ENCODE peak calls at places on chromosome 20, in eight cellular contexts. O, V, M, B, L, D, Y and Z are unnamed samples.

GRCh38 chr20:63698739-63699465 is 2.5 kb downstream of the TNFRSF6B start:
- DNase-seq in O (peak), V (peak), M (peak), B (no peak), L (peak), D (no peak), Y (peak), Z (peak)

GRCh38 chr20:61765871-61766654 is 299.6 kb downstream of the TAF4 start:
- DNase-seq in O (no peak), V (no peak), M (no peak), B (no peak), L (no peak), D (no peak), Y (no peak), Z (no peak)

GRCh38 chr20:58867211-58867610 is 14.7 kb downstream of the GNAS start:
- DNase-seq in O (no peak), V (no peak), M (no peak), B (no peak), L (no peak), D (no peak), Y (no peak), Z (peak)

GRCh38 chr20:24639167-24639548 is 169.7 kb downstream of the SYNDIG1 start:
- DNase-seq in O (no peak), V (no peak), M (no peak), B (no peak), L (no peak), D (no peak), Y (no peak), Z (no peak)

GRCh38 chr20:8527998-8528397 is 395.9 kb downstream of the PLCB1 start:
- DNase-seq in O (no peak), V (no peak), M (peak), B (no peak), L (no peak), D (no peak), Y (no peak), Z (peak)

GRCh38 chr20:58647814-58648501 is 3.1 kb upstream of the STX16 start:
- DNase-seq in O (no peak), V (no peak), M (no peak), B (no peak), L (no peak), D (no peak), Y (no peak), Z (peak)

GRCh38 chr20:60214901-60215522 is 256.8 kb downstream of the CDH26 start:
- DNase-seq in O (no peak), V (no peak), M (no peak), B (no peak), L (no peak), D (no peak), Y (no peak), Z (no peak)

GRCh38 chr20:59526242-59527225 is 77.8 kb upstream of the PHACTR3 start:
- DNase-seq in O (no peak), V (no peak), M (no peak), B (no peak), L (no peak), D (no peak), Y (no peak), Z (no peak)

GRCh38 chr20:63957004-63957689 is 931 bp upstream of the UCKL1 start:
- DNase-seq in O (peak), V (no peak), M (no peak), B (peak), L (peak), D (peak), Y (peak), Z (peak)

GRCh38 chr20:21516861-21517565 is 3.1 kb upstream of the NKX2-2 start:
- DNase-seq in O (no peak), V (peak), M (no peak), B (no peak), L (no peak), D (no peak), Y (no peak), Z (no peak)

GRCh38 chr20:25081730-25082497 is at the start of gene VSX1:
- DNase-seq in O (no peak), V (no peak), M (no peak), B (no peak), L (no peak), D (no peak), Y (no peak), Z (no peak)

GRCh38 chr20:63739129-63740069 is at the start of gene SLC2A4RG:
- DNase-seq in O (peak), V (peak), M (no peak), B (peak), L (peak), D (peak), Y (peak), Z (peak)

GRCh38 chr20:54133434-54134427 is 40.1 kb downstream of the CYP24A1 start:
- DNase-seq in O (no peak), V (no peak), M (no peak), B (no peak), L (no peak), D (no peak), Y (peak), Z (no peak)

GRCh38 chr20:22339091-22339881 is 245.1 kb downstream of the FOXA2 start:
- DNase-seq in O (peak), V (no peak), M (peak), B (peak), L (peak), D (peak), Y (peak), Z (peak)

GRCh38 chr20:59008715-59009336 is 1.8 kb upstream of the CTSZ start:
- DNase-seq in O (no peak), V (no peak), M (no peak), B (no peak), L (no peak), D (no peak), Y (no peak), Z (no peak)

GRCh38 chr20:53639647-53640440 is 46.2 kb upstream of the ZNF217 start:
- DNase-seq in O (no peak), V (no peak), M (no peak), B (no peak), L (no peak), D (no peak), Y (no peak), Z (no peak)

GRCh38 chr20:62745279-62745958 is 36.8 kb downstream of the NTSR1 start:
- DNase-seq in O (no peak), V (peak), M (no peak), B (no peak), L (no peak), D (no peak), Y (no peak), Z (no peak)

GRCh38 chr20:60074276-60074675 is 116.1 kb downstream of the CDH26 start:
- DNase-seq in O (no peak), V (no peak), M (no peak), B (no peak), L (no peak), D (no peak), Y (no peak), Z (no peak)

GRCh38 chr20:20702330-20703245 is 9.9 kb downstream of the RALGAPA2 start:
- DNase-seq in O (no peak), V (no peak), M (no peak), B (no peak), L (no peak), D (no peak), Y (no peak), Z (no peak)

GRCh38 chr20:25194333-25194972 is 1.1 kb upstream of the ENTPD6 start:
- DNase-seq in O (no peak), V (no peak), M (no peak), B (no peak), L (peak), D (no peak), Y (no peak), Z (no peak)

GRCh38 chr20:31863296-31864085 is 6.8 kb downstream of the DUSP15 start:
- DNase-seq in O (no peak), V (no peak), M (no peak), B (no peak), L (no peak), D (no peak), Y (peak), Z (no peak)

GRCh38 chr20:52614036-52614863 is 357.9 kb upstream of the TSHZ2 start:
- DNase-seq in O (no peak), V (no peak), M (no peak), B (no peak), L (no peak), D (no peak), Y (no peak), Z (no peak)

GRCh38 chr20:57594092-57594911 is 25.9 kb downstream of the ZBP1 start:
- DNase-seq in O (peak), V (peak), M (no peak), B (peak), L (peak), D (peak), Y (peak), Z (peak)

GRCh38 chr20:63202811-63203526 is 13.0 kb downstream of the YTHDF1 start:
- DNase-seq in O (no peak), V (no peak), M (no peak), B (no peak), L (no peak), D (no peak), Y (no peak), Z (no peak)

GRCh38 chr20:59301343-59302007 is 1.1 kb downstream of the EDN3 start:
- DNase-seq in O (no peak), V (no peak), M (no peak), B (no peak), L (no peak), D (no peak), Y (no peak), Z (no peak)

GRCh38 chr20:33687993-33688937 is 2.1 kb upstream of the E2F1 start:
- DNase-seq in O (no peak), V (no peak), M (no peak), B (no peak), L (no peak), D (no peak), Y (no peak), Z (no peak)

GRCh38 chr20:33688938-33689424 is 2.8 kb upstream of the E2F1 start:
- DNase-seq in O (no peak), V (no peak), M (no peak), B (no peak), L (no peak), D (no peak), Y (no peak), Z (no peak)

GRCh38 chr20:33689973-33690372 is 3.8 kb upstream of the E2F1 start:
- DNase-seq in O (no peak), V (no peak), M (peak), B (no peak), L (no peak), D (no peak), Y (no peak), Z (peak)

GRCh38 chr20:33687370-33687915 is 1.3 kb upstream of the E2F1 start:
- DNase-seq in O (no peak), V (no peak), M (peak), B (no peak), L (no peak), D (no peak), Y (no peak), Z (peak)

DNA sequence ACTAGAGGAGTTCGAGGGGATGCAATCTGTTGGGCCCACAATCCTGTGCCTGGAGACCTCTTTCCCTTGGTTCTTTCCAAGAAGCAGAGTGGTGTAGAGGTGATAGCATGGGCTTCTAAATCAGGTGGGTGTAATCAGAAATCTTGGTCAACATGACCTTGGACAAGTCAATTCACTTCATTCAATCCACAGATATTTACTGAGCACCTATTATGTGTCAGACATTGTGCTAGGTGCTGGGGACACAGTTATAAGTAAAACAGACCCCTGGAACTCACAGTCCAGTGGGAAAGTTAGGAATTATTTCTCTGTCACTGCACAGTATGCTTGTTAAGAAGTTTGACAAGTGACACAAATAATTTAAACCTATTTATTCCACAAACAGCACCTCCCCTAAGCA is 3.3 kb upstream of the E2F1 start:
- DNase-seq in O (no peak), V (no peak), M (no peak), B (no peak), L (no peak), D (no peak), Y (no peak), Z (no peak)
- TF ChIP-seq CTCF in O (no peak), V (no peak), M (no peak), B (no peak), L (no peak), D (no peak), Y (no peak), Z (no peak)

GRCh38 chr20:49207071-49207470 is 12.1 kb upstream of the DDX27 start:
- DNase-seq in O (peak), V (no peak), M (no peak), B (no peak), L (peak), D (no peak), Y (no peak), Z (no peak)
- TF ChIP-seq CTCF in O (peak), V (no peak), M (peak), B (no peak), L (peak), D (no peak), Y (no peak), Z (no peak)

DNA sequence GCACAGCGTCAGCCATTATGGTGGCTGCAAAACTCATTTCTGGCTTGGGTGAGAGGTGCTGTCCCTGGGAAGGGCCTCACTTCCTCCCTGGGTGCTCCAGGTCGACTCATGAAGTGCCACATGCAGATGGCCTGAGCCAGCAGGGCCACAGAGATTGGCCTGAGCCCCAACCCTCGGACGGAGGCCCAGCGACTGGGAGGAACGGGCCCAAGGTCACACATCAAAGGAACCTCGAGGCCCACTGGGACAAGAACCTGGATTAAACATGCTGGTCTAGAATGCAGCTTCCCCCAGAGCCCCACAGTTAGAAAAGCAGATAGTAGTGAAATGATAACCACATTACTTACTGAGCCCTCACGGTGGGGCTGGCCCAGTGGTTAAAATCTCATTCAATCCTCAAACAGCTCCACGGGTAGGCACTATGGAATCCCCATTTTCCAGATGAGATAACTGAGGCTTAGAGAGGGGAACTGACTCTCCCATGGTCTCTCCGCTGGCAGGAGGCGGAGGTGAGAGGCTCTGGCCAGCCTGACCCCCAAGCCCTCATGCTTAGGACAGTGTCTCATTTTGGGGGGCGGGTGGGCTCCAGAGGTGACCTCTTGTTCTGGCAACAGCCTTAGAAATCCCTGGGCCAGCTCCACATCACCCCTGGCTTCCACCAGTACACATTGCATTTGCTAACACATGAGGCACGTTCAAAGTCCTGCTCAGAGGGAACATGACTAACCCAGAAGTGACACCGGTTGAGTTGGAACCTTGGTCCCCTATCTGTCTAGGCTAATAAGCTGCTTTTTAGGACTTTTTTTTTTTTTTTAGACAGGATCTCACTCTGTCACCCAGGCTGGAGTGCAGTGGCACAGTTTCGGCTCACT is 53.0 kb downstream of the SRC start:
- DNase-seq in O (no peak), V (no peak), M (no peak), B (no peak), L (no peak), D (no peak), Y (no peak), Z (no peak)
- TF ChIP-seq CTCF in O (no peak), V (no peak), M (peak), B (no peak), L (no peak), D (no peak), Y (no peak), Z (no peak)

GRCh38 chr20:10094566-10095173 is 59.9 kb downstream of the ANKEF1 start:
- DNase-seq in O (no peak), V (no peak), M (no peak), B (no peak), L (no peak), D (no peak), Y (no peak), Z (no peak)
- TF ChIP-seq CTCF in O (peak), V (no peak), M (peak), B (no peak), L (no peak), D (no peak), Y (no peak), Z (no peak)

DNA sequence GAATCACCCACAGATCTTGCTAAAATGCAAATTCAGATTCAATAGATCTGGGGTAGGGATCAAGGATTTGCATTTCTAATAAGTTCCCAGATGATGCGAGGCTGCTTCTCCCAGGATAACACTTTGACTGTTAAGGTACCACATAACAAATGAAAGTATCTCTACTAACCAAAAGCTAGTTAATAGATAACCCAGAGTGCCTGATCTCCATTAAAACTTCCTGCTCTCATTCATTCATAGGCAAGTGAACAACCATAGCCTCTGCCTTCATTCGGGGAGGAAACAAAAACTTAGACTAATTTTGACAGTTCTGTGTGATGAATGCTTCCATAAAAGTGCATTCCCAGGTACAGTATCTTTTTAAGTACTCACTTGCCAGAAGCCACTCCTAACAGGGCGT is 265.6 kb upstream of the BTBD3 start:
- DNase-seq in O (no peak), V (no peak), M (no peak), B (no peak), L (no peak), D (no peak), Y (no peak), Z (no peak)
- TF ChIP-seq CTCF in O (no peak), V (no peak), M (no peak), B (no peak), L (no peak), D (no peak), Y (no peak), Z (no peak)

DNA sequence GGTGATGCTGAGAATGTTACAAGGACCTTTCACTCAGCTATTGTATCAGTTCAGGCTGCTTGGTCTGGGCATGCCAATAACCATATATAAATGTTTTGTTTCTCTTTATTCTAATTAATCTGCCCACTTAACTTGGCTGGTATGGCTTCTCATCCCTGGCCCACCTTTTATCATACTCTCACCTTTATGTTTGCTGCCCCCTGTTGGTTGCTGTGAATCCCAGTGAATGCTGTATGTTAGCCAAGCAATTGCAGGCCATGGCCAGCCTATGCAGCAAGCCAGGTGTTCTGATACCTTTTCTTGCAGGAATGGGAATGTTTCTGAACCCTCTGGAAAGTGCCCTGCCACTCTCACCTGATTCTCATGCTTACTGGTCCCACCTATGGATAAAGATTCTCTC is 54.6 kb downstream of the PCSK2 start:
- DNase-seq in O (peak), V (no peak), M (no peak), B (peak), L (no peak), D (peak), Y (no peak), Z (no peak)
- TF ChIP-seq CTCF in O (peak), V (peak), M (peak), B (peak), L (peak), D (no peak), Y (no peak), Z (no peak)

DNA sequence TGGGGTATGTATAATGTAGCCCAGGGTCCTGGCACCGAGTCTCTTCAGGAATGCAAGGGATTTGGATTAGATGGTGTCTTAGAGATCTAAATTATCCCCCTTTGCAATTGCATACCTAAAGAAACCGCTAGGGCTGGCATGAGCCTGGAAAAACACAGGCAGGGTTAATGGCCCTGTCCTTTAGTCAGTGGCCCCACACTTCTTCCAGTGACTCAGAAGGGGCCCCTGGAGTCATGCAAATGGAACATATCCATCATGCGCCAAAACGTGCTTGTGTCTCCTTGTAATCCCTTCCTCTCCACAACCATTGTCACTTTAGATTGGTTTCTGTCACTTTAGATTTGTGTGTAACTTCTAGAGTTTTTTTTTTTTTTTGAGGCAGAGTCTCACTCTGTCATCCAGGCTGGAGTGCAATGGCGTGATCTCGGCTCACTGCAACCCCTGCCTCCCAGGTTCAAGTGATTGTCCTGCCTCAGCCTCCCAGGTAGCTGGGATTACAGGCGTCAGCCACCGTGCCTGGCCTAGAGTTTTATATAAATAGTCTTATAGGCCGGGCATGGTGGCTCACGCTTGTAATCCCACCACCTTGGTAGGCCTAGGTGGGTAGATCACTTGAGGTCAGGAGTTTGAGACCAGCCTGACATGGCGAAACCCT is 8.7 kb upstream of the MYBL2 start:
- DNase-seq in O (peak), V (no peak), M (no peak), B (no peak), L (no peak), D (no peak), Y (no peak), Z (no peak)
- TF ChIP-seq CTCF in O (peak), V (no peak), M (peak), B (peak), L (no peak), D (no peak), Y (no peak), Z (no peak)

DNA sequence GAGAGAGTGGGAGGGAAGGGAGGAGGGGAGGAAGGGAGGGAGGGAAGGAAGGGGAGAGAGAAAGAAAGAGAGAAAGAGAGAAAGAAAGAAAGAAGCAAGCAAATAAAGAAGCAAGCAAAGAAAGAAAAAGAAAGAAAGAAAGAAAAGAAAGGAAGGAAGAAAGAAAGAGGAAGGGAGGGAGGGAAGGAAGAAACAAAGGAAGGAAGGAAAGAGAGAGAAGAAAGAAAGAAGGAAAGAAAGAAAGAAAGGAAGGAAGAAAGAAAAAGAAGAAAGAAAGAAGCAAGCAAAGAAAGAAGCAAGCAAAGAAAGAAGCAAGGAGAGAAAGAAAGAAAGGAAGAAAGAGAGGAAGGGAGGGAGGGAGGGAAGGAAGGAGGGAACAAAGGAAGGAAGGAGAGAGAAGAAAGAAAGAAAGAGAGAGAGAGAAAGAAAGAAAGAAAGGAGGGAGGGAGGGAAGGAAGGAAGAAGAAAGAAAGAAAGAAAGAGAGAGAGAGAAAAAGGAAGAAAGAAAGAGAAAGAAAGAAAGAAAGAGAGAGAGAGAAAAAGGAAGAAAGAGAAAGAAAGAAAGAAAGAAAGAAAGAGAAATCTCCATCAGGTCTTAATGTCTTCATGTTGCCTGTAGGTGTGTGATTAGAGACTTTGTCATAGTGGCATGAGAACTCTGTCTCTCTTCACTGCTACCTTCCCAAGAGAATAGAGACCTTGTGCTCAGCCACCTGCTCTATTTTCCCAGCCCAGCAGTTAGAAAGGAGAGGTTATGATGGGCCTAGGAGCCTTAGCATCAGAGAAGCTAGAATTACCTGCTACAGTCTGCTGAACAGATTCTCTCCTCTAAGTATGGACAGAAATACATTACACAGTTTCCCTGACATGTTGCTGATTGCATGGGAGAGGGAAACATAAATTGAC is 5.0 kb downstream of the SEMG1 start:
- DNase-seq in O (no peak), V (no peak), M (no peak), B (no peak), L (no peak), D (no peak), Y (no peak), Z (no peak)
- TF ChIP-seq CTCF in O (no peak), V (no peak), M (no peak), B (no peak), L (no peak), D (no peak), Y (no peak), Z (no peak)